ENCODE peak calls at places on chromosomes 4 and X, in five cellular contexts. One of them, this sample, is unnamed.

GRCh38 chr4:2400841-2401609 is 17.4 kb downstream of the ZFYVE28 start:
- ATAC-seq in activated CD8-positive, alpha-beta T cell treated with anti-CD3 and anti-CD28 coated beads, Interleukin-2, amount 10 ng/mL, durations not matched to agents 7 days and 5 days: no peak
- ATAC-seq in activated B cell treated with CpG ODN at 0.5 μM for 24 hours: no peak
- ATAC-seq in CD4-positive, alpha-beta T cell: no peak
- ATAC-seq in left ventricle myocardium superior: no peak
- ATAC-seq in this sample: peak

GRCh38 chrX:124493984-124494383 is 147.6 kb downstream of the SH2D1A start:
- ATAC-seq in CD4-positive, alpha-beta T cell: no peak
- ATAC-seq in activated B cell treated with CpG ODN at 0.5 μM for 24 hours: no peak
- ATAC-seq in left ventricle myocardium superior: no peak
- ATAC-seq in activated CD8-positive, alpha-beta T cell treated with anti-CD3 and anti-CD28 coated beads, Interleukin-2, amount 10 ng/mL, durations not matched to agents 7 days and 5 days: no peak
- ATAC-seq in this sample: no peak

GRCh38 chrX:117838581-117839331 is 277.9 kb downstream of the KLHL13 start:
- ATAC-seq in CD4-positive, alpha-beta T cell: no peak
- ATAC-seq in activated B cell treated with CpG ODN at 0.5 μM for 24 hours: no peak
- ATAC-seq in activated CD8-positive, alpha-beta T cell treated with anti-CD3 and anti-CD28 coated beads, Interleukin-2, amount 10 ng/mL, durations not matched to agents 7 days and 5 days: no peak
- ATAC-seq in left ventricle myocardium superior: no peak
- ATAC-seq in this sample: no peak

GRCh38 chr4:150593996-150594395 is 12.0 kb downstream of the MAB21L2 start:
- ATAC-seq in CD4-positive, alpha-beta T cell: no peak
- ATAC-seq in left ventricle myocardium superior: no peak
- ATAC-seq in activated B cell treated with CpG ODN at 0.5 μM for 24 hours: no peak
- ATAC-seq in activated CD8-positive, alpha-beta T cell treated with anti-CD3 and anti-CD28 coated beads, Interleukin-2, amount 10 ng/mL, durations not matched to agents 7 days and 5 days: no peak
- ATAC-seq in this sample: no peak

GRCh38 chr4:15851969-15852368 is 73.8 kb downstream of the CD38 start:
- ATAC-seq in activated B cell treated with CpG ODN at 0.5 μM for 24 hours: no peak
- ATAC-seq in CD4-positive, alpha-beta T cell: no peak
- ATAC-seq in left ventricle myocardium superior: no peak
- ATAC-seq in activated CD8-positive, alpha-beta T cell treated with anti-CD3 and anti-CD28 coated beads, Interleukin-2, amount 10 ng/mL, durations not matched to agents 7 days and 5 days: no peak
- ATAC-seq in this sample: no peak

GRCh38 chrX:104084534-104085277 is 8.7 kb upstream of the TMSB15C start:
- ATAC-seq in CD4-positive, alpha-beta T cell: no peak
- ATAC-seq in activated B cell treated with CpG ODN at 0.5 μM for 24 hours: no peak
- ATAC-seq in activated CD8-positive, alpha-beta T cell treated with anti-CD3 and anti-CD28 coated beads, Interleukin-2, amount 10 ng/mL, durations not matched to agents 7 days and 5 days: no peak
- ATAC-seq in left ventricle myocardium superior: no peak
- ATAC-seq in this sample: no peak

GRCh38 chr4:83307920-83308319 is 23.3 kb upstream of the COQ2 start:
- ATAC-seq in activated B cell treated with CpG ODN at 0.5 μM for 24 hours: no peak
- ATAC-seq in CD4-positive, alpha-beta T cell: no peak
- ATAC-seq in activated CD8-positive, alpha-beta T cell treated with anti-CD3 and anti-CD28 coated beads, Interleukin-2, amount 10 ng/mL, durations not matched to agents 7 days and 5 days: no peak
- ATAC-seq in left ventricle myocardium superior: no peak
- ATAC-seq in this sample: no peak

GRCh38 chr4:164761233-164761632 is 7.3 kb downstream of the SMIM31 start:
- ATAC-seq in activated CD8-positive, alpha-beta T cell treated with anti-CD3 and anti-CD28 coated beads, Interleukin-2, amount 10 ng/mL, durations not matched to agents 7 days and 5 days: no peak
- ATAC-seq in left ventricle myocardium superior: no peak
- ATAC-seq in activated B cell treated with CpG ODN at 0.5 μM for 24 hours: no peak
- ATAC-seq in CD4-positive, alpha-beta T cell: no peak
- ATAC-seq in this sample: no peak

GRCh38 chr4:86500527-86500926 is 93.6 kb upstream of the PTPN13 start:
- ATAC-seq in CD4-positive, alpha-beta T cell: no peak
- ATAC-seq in left ventricle myocardium superior: no peak
- ATAC-seq in activated B cell treated with CpG ODN at 0.5 μM for 24 hours: no peak
- ATAC-seq in activated CD8-positive, alpha-beta T cell treated with anti-CD3 and anti-CD28 coated beads, Interleukin-2, amount 10 ng/mL, durations not matched to agents 7 days and 5 days: no peak
- ATAC-seq in this sample: no peak

GRCh38 chr4:151882072-151882803 is 121.4 kb upstream of the GATB start:
- ATAC-seq in left ventricle myocardium superior: no peak
- ATAC-seq in activated CD8-positive, alpha-beta T cell treated with anti-CD3 and anti-CD28 coated beads, Interleukin-2, amount 10 ng/mL, durations not matched to agents 7 days and 5 days: no peak
- ATAC-seq in activated B cell treated with CpG ODN at 0.5 μM for 24 hours: no peak
- ATAC-seq in CD4-positive, alpha-beta T cell: no peak
- ATAC-seq in this sample: peak

GRCh38 chr4:189800545-189801088 is 140.1 kb upstream of the FRG1 start:
- ATAC-seq in left ventricle myocardium superior: no peak
- ATAC-seq in activated B cell treated with CpG ODN at 0.5 μM for 24 hours: no peak
- ATAC-seq in activated CD8-positive, alpha-beta T cell treated with anti-CD3 and anti-CD28 coated beads, Interleukin-2, amount 10 ng/mL, durations not matched to agents 7 days and 5 days: no peak
- ATAC-seq in CD4-positive, alpha-beta T cell: no peak
- ATAC-seq in this sample: no peak

GRCh38 chr4:155629183-155629825 is 37.3 kb upstream of the GUCY1A1 start:
- ATAC-seq in CD4-positive, alpha-beta T cell: no peak
- ATAC-seq in activated B cell treated with CpG ODN at 0.5 μM for 24 hours: no peak
- ATAC-seq in left ventricle myocardium superior: no peak
- ATAC-seq in activated CD8-positive, alpha-beta T cell treated with anti-CD3 and anti-CD28 coated beads, Interleukin-2, amount 10 ng/mL, durations not matched to agents 7 days and 5 days: no peak
- ATAC-seq in this sample: no peak

This sample was measured in stimulated activated memory B cell treated with anti-CD40 and anti-IgM and Interleukin-4, amounts not matched to agents 10 μg/mL and 1 μg/mL and 100 μg/mL, for 72 hours.